ENCODE peak calls at places on chromosomes 6 and 20, in seven cellular contexts. One of them, this sample, is unnamed.

GRCh38 chr6:39040080-39040673 is 8.4 kb upstream of the GLP1R start:
- DNase-seq in transverse colon: no peak
- DNase-seq in mesendoderm: no peak
- DNase-seq in cardiac muscle cell: no peak
- DNase-seq in Panc1: no peak
- DNase-seq in mesenchymal stem cell: no peak
- DNase-seq in foreskin fibroblast: no peak
- DNase-seq in this sample: no peak

GRCh38 chr20:17794400-17794799 is 94.6 kb downstream of the BANF2 start:
- DNase-seq in transverse colon: no peak
- DNase-seq in Panc1: no peak
- DNase-seq in cardiac muscle cell: no peak
- DNase-seq in mesenchymal stem cell: no peak
- DNase-seq in foreskin fibroblast: no peak
- DNase-seq in mesendoderm: no peak
- DNase-seq in this sample: no peak

GRCh38 chr6:154786144-154786868 is 53.1 kb downstream of the SCAF8 start:
- DNase-seq in cardiac muscle cell: no peak
- DNase-seq in mesendoderm: peak
- DNase-seq in Panc1: no peak
- DNase-seq in mesenchymal stem cell: no peak
- DNase-seq in foreskin fibroblast: no peak
- DNase-seq in transverse colon: no peak
- DNase-seq in this sample: no peak

GRCh38 chr6:156437084-156437879 is 339.9 kb upstream of the ARID1B start:
- DNase-seq in cardiac muscle cell: no peak
- DNase-seq in mesendoderm: no peak
- DNase-seq in transverse colon: peak
- DNase-seq in foreskin fibroblast: no peak
- DNase-seq in Panc1: no peak
- DNase-seq in mesenchymal stem cell: no peak
- DNase-seq in this sample: no peak

GRCh38 chr6:68226460-68226859 is 408.6 kb upstream of the ADGRB3 start:
- DNase-seq in foreskin fibroblast: peak
- DNase-seq in mesendoderm: peak
- DNase-seq in transverse colon: no peak
- DNase-seq in cardiac muscle cell: peak
- DNase-seq in mesenchymal stem cell: no peak
- DNase-seq in Panc1: no peak
- DNase-seq in this sample: peak

GRCh38 chr20:45934046-45934586 is 367 bp upstream of the PCIF1 start:
- DNase-seq in foreskin fibroblast: peak
- DNase-seq in Panc1: no peak
- DNase-seq in mesendoderm: peak
- DNase-seq in cardiac muscle cell: peak
- DNase-seq in mesenchymal stem cell: peak
- DNase-seq in transverse colon: peak
- DNase-seq in this sample: peak

GRCh38 chr6:57097596-57097995 is 7.6 kb downstream of the ZNF451 start:
- DNase-seq in cardiac muscle cell: no peak
- DNase-seq in mesendoderm: no peak
- DNase-seq in mesenchymal stem cell: peak
- DNase-seq in foreskin fibroblast: no peak
- DNase-seq in Panc1: no peak
- DNase-seq in transverse colon: no peak
- DNase-seq in this sample: no peak

GRCh38 chr6:132742495-132742894 is 15.2 kb downstream of the VNN2 start:
- DNase-seq in foreskin fibroblast: no peak
- DNase-seq in transverse colon: no peak
- DNase-seq in cardiac muscle cell: no peak
- DNase-seq in Panc1: no peak
- DNase-seq in mesenchymal stem cell: no peak
- DNase-seq in mesendoderm: no peak
- DNase-seq in this sample: no peak

GRCh38 chr20:53387983-53388675 is 205.5 kb downstream of the ZNF217 start:
- DNase-seq in mesendoderm: no peak
- DNase-seq in Panc1: no peak
- DNase-seq in foreskin fibroblast: no peak
- DNase-seq in cardiac muscle cell: no peak
- DNase-seq in transverse colon: no peak
- DNase-seq in mesenchymal stem cell: no peak
- DNase-seq in this sample: no peak

GRCh38 chr20:57231951-57232428 is 34.5 kb downstream of the BMP7 start:
- DNase-seq in transverse colon: no peak
- DNase-seq in Panc1: no peak
- DNase-seq in cardiac muscle cell: no peak
- DNase-seq in foreskin fibroblast: no peak
- DNase-seq in mesenchymal stem cell: no peak
- DNase-seq in mesendoderm: peak
- DNase-seq in this sample: no peak

GRCh38 chr20:59010995-59011873 is 4.2 kb upstream of the CTSZ start:
- DNase-seq in Panc1: no peak
- DNase-seq in transverse colon: no peak
- DNase-seq in mesendoderm: peak
- DNase-seq in foreskin fibroblast: peak
- DNase-seq in cardiac muscle cell: no peak
- DNase-seq in mesenchymal stem cell: peak
- DNase-seq in this sample: no peak

GRCh38 chr20:24695529-24696225 is 226.2 kb downstream of the SYNDIG1 start:
- DNase-seq in Panc1: no peak
- DNase-seq in foreskin fibroblast: no peak
- DNase-seq in transverse colon: no peak
- DNase-seq in mesendoderm: no peak
- DNase-seq in cardiac muscle cell: no peak
- DNase-seq in mesenchymal stem cell: no peak
- DNase-seq in this sample: peak

GRCh38 chr6:77650098-77650663 is 2.7 kb upstream of the MEI4 start:
- DNase-seq in cardiac muscle cell: peak
- DNase-seq in mesenchymal stem cell: peak
- DNase-seq in mesendoderm: peak
- DNase-seq in transverse colon: peak
- DNase-seq in foreskin fibroblast: no peak
- DNase-seq in Panc1: peak
- DNase-seq in this sample: peak

GRCh38 chr20:16434087-16434664 is 139.1 kb downstream of the KIF16B start:
- DNase-seq in Panc1: peak
- DNase-seq in cardiac muscle cell: peak
- DNase-seq in transverse colon: peak
- DNase-seq in mesenchymal stem cell: peak
- DNase-seq in mesendoderm: peak
- DNase-seq in foreskin fibroblast: peak
- DNase-seq in this sample: peak

GRCh38 chr6:162733489-162733888 is 5.7 kb downstream of the PACRG start:
- DNase-seq in mesenchymal stem cell: no peak
- DNase-seq in transverse colon: no peak
- DNase-seq in Panc1: no peak
- DNase-seq in cardiac muscle cell: no peak
- DNase-seq in foreskin fibroblast: no peak
- DNase-seq in mesendoderm: peak
- DNase-seq in this sample: no peak

GRCh38 chr20:61954276-61955021 is 111.2 kb downstream of the TAF4 start:
- DNase-seq in mesendoderm: no peak
- DNase-seq in foreskin fibroblast: no peak
- DNase-seq in transverse colon: no peak
- DNase-seq in cardiac muscle cell: no peak
- DNase-seq in Panc1: no peak
- DNase-seq in mesenchymal stem cell: no peak
- DNase-seq in this sample: peak

GRCh38 chr20:47062226-47062880 is 167.7 kb downstream of the EYA2 start:
- DNase-seq in Panc1: no peak
- DNase-seq in foreskin fibroblast: peak
- DNase-seq in mesenchymal stem cell: no peak
- DNase-seq in mesendoderm: no peak
- DNase-seq in transverse colon: no peak
- DNase-seq in cardiac muscle cell: no peak
- DNase-seq in this sample: no peak

GRCh38 chr6:126372626-126373025 is 32.7 kb downstream of the CENPW start:
- DNase-seq in mesenchymal stem cell: no peak
- DNase-seq in mesendoderm: no peak
- DNase-seq in cardiac muscle cell: no peak
- DNase-seq in Panc1: no peak
- DNase-seq in transverse colon: no peak
- DNase-seq in foreskin fibroblast: no peak
- DNase-seq in this sample: no peak

GRCh38 chr20:10985536-10985935 is 311.7 kb upstream of the JAG1 start:
- DNase-seq in cardiac muscle cell: no peak
- DNase-seq in mesenchymal stem cell: peak
- DNase-seq in mesendoderm: no peak
- DNase-seq in Panc1: no peak
- DNase-seq in foreskin fibroblast: peak
- DNase-seq in transverse colon: no peak
- DNase-seq in this sample: no peak

GRCh38 chr6:129402244-129402643 is 307.7 kb downstream of the ARHGAP18 start:
- DNase-seq in mesenchymal stem cell: peak
- DNase-seq in mesendoderm: peak
- DNase-seq in foreskin fibroblast: peak
- DNase-seq in cardiac muscle cell: no peak
- DNase-seq in Panc1: no peak
- DNase-seq in transverse colon: no peak
- DNase-seq in this sample: no peak

GRCh38 chr6:56144538-56145324 is 102.6 kb downstream of the COL21A1 start:
- DNase-seq in mesenchymal stem cell: peak
- DNase-seq in transverse colon: no peak
- DNase-seq in cardiac muscle cell: no peak
- DNase-seq in foreskin fibroblast: peak
- DNase-seq in mesendoderm: no peak
- DNase-seq in Panc1: no peak
- DNase-seq in this sample: no peak

GRCh38 chr20:13915244-13915643 is 75.2 kb downstream of the SEL1L2 start:
- DNase-seq in transverse colon: no peak
- DNase-seq in Panc1: no peak
- DNase-seq in mesendoderm: peak
- DNase-seq in cardiac muscle cell: no peak
- DNase-seq in mesenchymal stem cell: no peak
- DNase-seq in foreskin fibroblast: no peak
- DNase-seq in this sample: no peak

GRCh38 chr6:37174515-37175331 is 4.8 kb downstream of the PIM1 start:
- DNase-seq in cardiac muscle cell: no peak
- DNase-seq in foreskin fibroblast: no peak
- DNase-seq in mesendoderm: no peak
- DNase-seq in transverse colon: no peak
- DNase-seq in Panc1: no peak
- DNase-seq in mesenchymal stem cell: no peak
- DNase-seq in this sample: no peak

GRCh38 chr6:37174196-37174514 is 4.2 kb downstream of the PIM1 start:
- DNase-seq in foreskin fibroblast: no peak
- DNase-seq in mesenchymal stem cell: no peak
- DNase-seq in cardiac muscle cell: no peak
- DNase-seq in mesendoderm: no peak
- DNase-seq in transverse colon: no peak
- DNase-seq in Panc1: no peak
- DNase-seq in this sample: no peak

GRCh38 chr6:37172991-37173572 is 3.1 kb downstream of the PIM1 start:
- DNase-seq in foreskin fibroblast: no peak
- DNase-seq in transverse colon: no peak
- DNase-seq in cardiac muscle cell: no peak
- DNase-seq in mesendoderm: no peak
- DNase-seq in Panc1: no peak
- DNase-seq in mesenchymal stem cell: no peak
- DNase-seq in this sample: no peak

GRCh38 chr6:37171970-37172812 is 2.2 kb downstream of the PIM1 start:
- DNase-seq in foreskin fibroblast: peak
- DNase-seq in Panc1: peak
- DNase-seq in mesenchymal stem cell: peak
- DNase-seq in mesendoderm: peak
- DNase-seq in cardiac muscle cell: peak
- DNase-seq in transverse colon: peak
- DNase-seq in this sample: peak

GRCh38 chr6:37173573-37174195 is 3.7 kb downstream of the PIM1 start:
- DNase-seq in transverse colon: no peak
- DNase-seq in cardiac muscle cell: no peak
- DNase-seq in foreskin fibroblast: no peak
- DNase-seq in mesendoderm: no peak
- DNase-seq in mesenchymal stem cell: no peak
- DNase-seq in Panc1: no peak
- DNase-seq in this sample: no peak
- H3K4me3 ChIP-seq in transverse colon: no peak
- H3K4me3 ChIP-seq in cardiac muscle cell: no peak
- H3K4me3 ChIP-seq in foreskin fibroblast: no peak
- H3K4me3 ChIP-seq in mesendoderm: no peak
- H3K4me3 ChIP-seq in mesenchymal stem cell: no peak
- H3K4me3 ChIP-seq in Panc1: peak
- H3K4me3 ChIP-seq in this sample: no peak

GRCh38 chr6:136072691-136073090 is 177.4 kb downstream of the MTFR2 start:
- DNase-seq in mesendoderm: no peak
- DNase-seq in foreskin fibroblast: no peak
- DNase-seq in cardiac muscle cell: no peak
- DNase-seq in mesenchymal stem cell: no peak
- DNase-seq in transverse colon: no peak
- DNase-seq in Panc1: no peak
- DNase-seq in this sample: no peak
- H3K4me3 ChIP-seq in mesendoderm: no peak
- H3K4me3 ChIP-seq in foreskin fibroblast: no peak
- H3K4me3 ChIP-seq in cardiac muscle cell: no peak
- H3K4me3 ChIP-seq in mesenchymal stem cell: no peak
- H3K4me3 ChIP-seq in transverse colon: no peak
- H3K4me3 ChIP-seq in Panc1: no peak
- H3K4me3 ChIP-seq in this sample: no peak

GRCh38 chr6:170142559-170142958 is 148.3 kb downstream of the DLL1 start:
- DNase-seq in mesenchymal stem cell: no peak
- DNase-seq in mesendoderm: no peak
- DNase-seq in foreskin fibroblast: no peak
- DNase-seq in Panc1: no peak
- DNase-seq in transverse colon: no peak
- DNase-seq in cardiac muscle cell: no peak
- DNase-seq in this sample: no peak
- H3K4me3 ChIP-seq in mesenchymal stem cell: no peak
- H3K4me3 ChIP-seq in mesendoderm: no peak
- H3K4me3 ChIP-seq in foreskin fibroblast: no peak
- H3K4me3 ChIP-seq in Panc1: no peak
- H3K4me3 ChIP-seq in transverse colon: no peak
- H3K4me3 ChIP-seq in cardiac muscle cell: no peak
- H3K4me3 ChIP-seq in this sample: no peak

GRCh38 chr20:21202284-21202683 is 76.4 kb downstream of the KIZ start:
- DNase-seq in mesendoderm: no peak
- DNase-seq in foreskin fibroblast: no peak
- DNase-seq in cardiac muscle cell: no peak
- DNase-seq in Panc1: no peak
- DNase-seq in transverse colon: no peak
- DNase-seq in mesenchymal stem cell: no peak
- DNase-seq in this sample: no peak
- H3K4me3 ChIP-seq in mesendoderm: no peak
- H3K4me3 ChIP-seq in foreskin fibroblast: no peak
- H3K4me3 ChIP-seq in cardiac muscle cell: no peak
- H3K4me3 ChIP-seq in Panc1: no peak
- H3K4me3 ChIP-seq in transverse colon: no peak
- H3K4me3 ChIP-seq in mesenchymal stem cell: no peak
- H3K4me3 ChIP-seq in this sample: no peak

This sample was measured in testis.